ENCODE peak calls at places on chromosomes 2 and 18, in seven cellular contexts. A is heart left ventricle; F is GM23248; C is activated naive CD4-positive, alpha-beta T cell treated with anti-CD3 and anti-CD28 coated beads, Interleukin-2, amount 10 ng/mL, durations not matched to agents 7 days and 5 days; Y is astrocyte of the spinal cord; D is NAMALWA; P is stimulated activated CD4-positive, alpha-beta T cell treated with anti-CD3 and anti-CD28 coated beads, Interleukin-4, amount 100 ng/mL, for 48 hours. L is an unnamed sample.

GRCh38 chr2:241020201-241020600 is 21.8 kb downstream of the SNED1 start:
- DNase-seq in P (no peak), F (no peak), D (no peak), Y (no peak), C (no peak), A (no peak), L (no peak)

GRCh38 chr2:241878007-241878970 is 8.8 kb downstream of the RTP5 start:
- DNase-seq in F (peak; percentile 82), Y (peak; percentile 52), D (peak; percentile 83), P (peak; percentile 76), C (peak; percentile 82), A (peak; percentile 62), L (peak; percentile 74)

GRCh38 chr2:183037281-183037659 is 987 bp downstream of the NCKAP1 start:
- DNase-seq in D (no peak), A (no peak), P (no peak), F (peak; percentile 74), Y (peak; percentile 59), C (no peak), L (no peak)

GRCh38 chr2:26927221-26927620 is 43.2 kb upstream of the MAPRE3 start:
- DNase-seq in Y (no peak), D (no peak), C (no peak), P (no peak), A (no peak), F (no peak), L (no peak)

GRCh38 chr2:9749546-9750223 is 93.6 kb upstream of the TAF1B start:
- DNase-seq in D (no peak), C (no peak), F (no peak), Y (no peak), P (no peak), A (no peak), L (no peak)

GRCh38 chr2:27133195-27133875 is 1.1 kb downstream of the PREB start:
- DNase-seq in F (peak; percentile 41), A (no peak), C (peak; percentile 43), D (no peak), P (no peak), Y (no peak), L (no peak)

GRCh38 chr2:23617167-23617787 is 232.3 kb downstream of the KLHL29 start:
- DNase-seq in D (no peak), Y (peak; percentile 50), A (peak; percentile 57), C (no peak), F (peak; percentile 87), P (no peak), L (no peak)

GRCh38 chr2:132589966-132590365 is 80.0 kb downstream of the LYPD1 start:
- DNase-seq in D (no peak), F (no peak), P (no peak), A (no peak), Y (no peak), C (no peak), L (no peak)

GRCh38 chr2:216519154-216519762 is 20.6 kb downstream of the RPL37A start:
- DNase-seq in Y (peak; percentile 87), A (peak; percentile 78), F (peak; percentile 84), D (peak; percentile 85), P (peak; percentile 45), C (peak; percentile 76), L (peak; percentile 27)

GRCh38 chr18:58416704-58417683 is 211.9 kb downstream of the ALPK2 start:
- DNase-seq in Y (peak; percentile 78), A (no peak), P (no peak), C (no peak), F (peak; percentile 59), D (no peak), L (no peak)

GRCh38 chr2:116719841-116720240 is 1094.7 kb upstream of the DDX18 start:
- DNase-seq in A (no peak), P (no peak), F (no peak), Y (peak; percentile 85), D (no peak), C (no peak), L (no peak)

GRCh38 chr2:191385416-191386160 is 140.4 kb downstream of the MYO1B start:
- DNase-seq in C (no peak), D (no peak), Y (no peak), A (no peak), P (peak; percentile 20), F (peak; percentile 81), L (no peak)

L was measured in GM12891.